ENCODE peak calls at places on chromosomes 13 and 19, in four cellular contexts. D is mesothelial cell of epicardium, A is K562, E is tibial artery. T is an unnamed sample.

GRCh38 chr13:82323101-82323500 is 1559.2 kb downstream of the SLITRK1 start:
- DNase-seq in D (no peak), A (no peak), E (no peak), T (no peak)

GRCh38 chr13:27959976-27960361 is 9.1 kb downstream of the CDX2 start:
- DNase-seq in D (no peak), A (no peak), E (no peak), T (no peak)

GRCh38 chr19:49110567-49110966 is 3.6 kb upstream of the LIN7B start:
- DNase-seq in D (no peak), A (no peak), E (no peak), T (no peak)

GRCh38 chr19:2532252-2533071 is 56.5 kb downstream of the GADD45B start:
- DNase-seq in D (no peak), A (no peak), E (no peak), T (no peak)

GRCh38 chr13:26968431-26969335 is 202.9 kb downstream of the USP12 start:
- DNase-seq in D (no peak), A (no peak), E (no peak), T (no peak)

GRCh38 chr19:5128251-5128931 is 159.5 kb downstream of the KDM4B start:
- DNase-seq in D (no peak), A (peak; percentile 90), E (peak; percentile 51), T (no peak)

GRCh38 chr19:54426291-54426918 is 11.1 kb downstream of the TTYH1 start:
- DNase-seq in D (no peak), A (no peak), E (no peak), T (no peak)

GRCh38 chr19:19062454-19063182 is 1.2 kb upstream of the SLC25A42 start:
- DNase-seq in D (no peak), A (peak; percentile 86), E (no peak), T (peak; percentile 52)

GRCh38 chr19:37362733-37363132 is 8.2 kb upstream of the ZNF527 start:
- DNase-seq in D (no peak), A (peak; percentile 42), E (no peak), T (peak; percentile 15)

GRCh38 chr19:12543855-12544254 is 7.4 kb downstream of the ZNF564 start:
- DNase-seq in D (no peak), A (peak; percentile 63), E (no peak), T (no peak)

GRCh38 chr19:13864223-13864512 is 12.8 kb upstream of the NANOS3 start:
- DNase-seq in D (no peak), A (no peak), E (no peak), T (no peak)

GRCh38 chr13:47135800-47136658 is 239.2 kb upstream of the HTR2A start:
- DNase-seq in D (no peak), A (no peak), E (no peak), T (no peak)

GRCh38 chr13:53138369-53139036 is 109.9 kb downstream of the OLFM4 start:
- DNase-seq in D (no peak), A (no peak), E (peak; percentile 61), T (no peak)

GRCh38 chr13:22703601-22704209 is 477.1 kb upstream of the SGCG start:
- DNase-seq in D (no peak), A (no peak), E (no peak), T (no peak)

GRCh38 chr19:42469311-42470239 is 26.8 kb upstream of the CXCL17 start:
- DNase-seq in D (no peak), A (no peak), E (no peak), T (peak; percentile 73)

GRCh38 chr19:14575428-14575980 is 3.6 kb upstream of the NDUFB7 start:
- DNase-seq in D (no peak), A (no peak), E (no peak), T (no peak)

GRCh38 chr13:76106763-76107162 is 470.6 kb downstream of the LMO7 start:
- DNase-seq in D (no peak), A (no peak), E (no peak), T (no peak)

GRCh38 chr19:18450934-18451836 is 13.3 kb upstream of the ISYNA1 start:
- DNase-seq in D (peak; percentile 79), A (peak; percentile 87), E (peak; percentile 83), T (peak; percentile 94)

GRCh38 chr13:107864543-107865460 is 350.5 kb downstream of the LIG4 start:
- DNase-seq in D (no peak), A (peak; percentile 95), E (no peak), T (peak; percentile 20)

GRCh38 chr13:77510156-77510555 is 25.4 kb upstream of the SCEL start:
- DNase-seq in D (no peak), A (no peak), E (no peak), T (no peak)

GRCh38 chr19:38727868-38728660 is 16.2 kb downstream of the CAPN12 start:
- DNase-seq in D (no peak), A (peak; percentile 89), E (no peak), T (no peak)

GRCh38 chr13:79405501-79405830 is 589 bp downstream of the RBM26 start:
- DNase-seq in D (no peak), A (peak; percentile 48), E (no peak), T (no peak)

GRCh38 chr19:14089412-14089661 is 1.2 kb downstream of the SAMD1 start:
- DNase-seq in D (no peak), A (no peak), E (no peak), T (no peak)

GRCh38 chr19:1261863-1262686 is 7.1 kb upstream of the CIRBP start:
- DNase-seq in D (no peak), A (no peak), E (peak; percentile 71), T (peak; percentile 55)

GRCh38 chr19:54045771-54046170 is 17.9 kb downstream of the VSTM1 start:
- DNase-seq in D (no peak), A (no peak), E (no peak), T (no peak)

GRCh38 chr13:52851153-52851962 is 2.9 kb upstream of the PCDH8 start:
- DNase-seq in D (no peak), A (no peak), E (peak; percentile 27), T (peak; percentile 42)

GRCh38 chr13:21218351-21219043 is 42.0 kb downstream of the MRPL57 start:
- DNase-seq in D (no peak), A (no peak), E (no peak), T (peak; percentile 34)

GRCh38 chr19:648904-649733 is 9.4 kb downstream of the FGF22 start:
- DNase-seq in D (no peak), A (no peak), E (no peak), T (no peak)

GRCh38 chr19:848457-848921 is 3.6 kb upstream of the ELANE start:
- DNase-seq in D (no peak), A (no peak), E (peak; percentile 56), T (no peak)

GRCh38 chr13:25981060-25981459 is 70.8 kb downstream of the SHISA2 start:
- DNase-seq in D (no peak), A (no peak), E (no peak), T (no peak)

GRCh38 chr13:20295956-20296355 is 63.8 kb upstream of the GJB6 start:
- DNase-seq in D (no peak), A (no peak), E (no peak), T (no peak)

GRCh38 chr13:100527644-100528043 is 60.9 kb downstream of the GGACT start:
- DNase-seq in D (no peak), A (no peak), E (no peak), T (no peak)

GRCh38 chr13:51717786-51718398 is 86.1 kb downstream of the DHRS12 start:
- DNase-seq in D (no peak), A (no peak), E (no peak), T (no peak)

GRCh38 chr19:11767633-11768133 is 883 bp downstream of the ZNF441 start:
- DNase-seq in D (no peak), A (peak; percentile 67), E (peak; percentile 45), T (peak; percentile 54)

GRCh38 chr13:51674276-51674675 is 90.0 kb downstream of the WDFY2 start:
- DNase-seq in D (no peak), A (no peak), E (no peak), T (no peak)

GRCh38 chr19:16143399-16144215 is at the start of gene HSH2D:
- DNase-seq in D (no peak), A (no peak), E (no peak), T (peak; percentile 94)

GRCh38 chr13:79867248-79867647 is 386.3 kb downstream of the NDFIP2 start:
- DNase-seq in D (no peak), A (no peak), E (no peak), T (no peak)

GRCh38 chr13:30373727-30374126 is 48.6 kb upstream of the UBE2L5 start:
- DNase-seq in D (no peak), A (peak; percentile 23), E (no peak), T (peak; percentile 73)

GRCh38 chr13:20848203-20848602 is 54.3 kb downstream of the XPO4 start:
- DNase-seq in D (no peak), A (no peak), E (no peak), T (no peak)

DNA sequence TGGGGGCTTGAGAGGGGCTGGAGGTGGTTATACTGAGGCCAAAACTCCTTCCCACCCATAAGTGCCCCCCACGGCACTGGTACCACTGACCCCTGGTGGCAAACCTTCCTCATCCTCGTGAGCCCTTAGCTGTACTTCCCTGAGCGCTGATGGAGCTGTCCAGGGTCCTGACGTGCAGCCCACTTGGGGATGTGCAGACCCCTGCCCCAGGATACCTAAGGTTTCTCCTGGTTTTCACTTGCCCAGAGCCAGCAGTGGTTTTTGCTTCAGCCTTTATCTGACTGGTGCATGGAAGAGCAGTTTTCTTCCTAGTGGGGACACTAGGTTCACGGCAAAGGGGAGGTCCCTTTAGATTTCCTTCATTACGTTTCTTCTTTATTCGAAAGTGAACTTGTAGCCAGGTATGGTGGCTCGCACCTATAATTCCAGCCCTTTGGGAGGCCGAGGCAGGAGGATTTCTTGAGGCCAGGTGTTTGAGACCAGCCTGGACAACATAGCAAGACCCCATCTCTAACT is 28.7 kb upstream of the KCTD15 start:
- DNase-seq in D (peak; percentile 78), A (peak; percentile 53), E (no peak), T (peak; percentile 42)
- TF ChIP-seq CTCF in D (no peak), A (peak; percentile 32), E (no peak), T (no peak)

DNA sequence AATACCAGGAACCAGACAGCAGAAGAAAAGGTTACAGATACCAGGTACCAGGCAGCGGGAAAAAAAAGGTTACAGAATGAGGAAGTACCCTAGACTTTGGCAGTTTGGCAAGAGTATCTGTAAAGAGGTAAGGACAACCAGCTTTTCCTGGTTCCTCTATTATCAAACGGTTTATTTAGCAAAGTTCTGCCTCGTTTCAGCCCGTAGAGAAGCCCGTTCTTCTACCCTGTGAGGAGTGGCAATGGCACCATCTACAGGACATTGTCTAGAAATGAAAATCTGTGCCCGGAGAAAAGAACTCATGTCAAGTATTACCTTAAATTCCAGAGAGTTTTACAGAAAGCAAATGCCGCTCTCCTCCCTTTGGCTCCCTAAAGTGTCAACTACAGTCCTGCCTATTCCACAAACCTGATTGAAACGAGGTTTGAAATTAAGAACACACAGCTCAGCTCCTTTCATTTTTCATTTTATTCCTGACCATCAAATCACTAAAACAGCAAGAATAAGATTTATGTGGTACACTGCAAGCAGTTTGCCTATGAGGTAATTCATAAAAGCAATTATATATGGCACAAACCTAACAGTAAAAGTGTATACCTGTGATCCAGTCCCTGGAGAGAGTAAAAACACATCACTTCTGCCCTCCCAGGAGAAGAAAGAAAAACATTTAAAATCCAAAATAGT is 226.3 kb downstream of the SLC7A1 start:
- DNase-seq in D (no peak), A (peak; percentile 18), E (no peak), T (peak; percentile 3)
- TF ChIP-seq CTCF in D (peak; percentile 58), A (peak; percentile 52), E (peak; percentile 31), T (peak; percentile 36)

GRCh38 chr13:93190006-93190405 is 36.6 kb upstream of the GPC6 start:
- DNase-seq in D (no peak), A (no peak), E (no peak), T (no peak)
- TF ChIP-seq CTCF in D (no peak), A (no peak), E (no peak), T (no peak)

GRCh38 chr19:51637362-51637978 is 7.3 kb upstream of the SIGLEC5 start:
- DNase-seq in D (no peak), A (peak; percentile 66), E (no peak), T (no peak)
- TF ChIP-seq CTCF in D (peak; percentile 48), A (peak; percentile 69), E (peak; percentile 17), T (peak; percentile 65)